ENCODE peak calls at places on chromosomes 13 and 19, in six cellular contexts. One of them, this sample, is unnamed.

GRCh38 chr13:36710396-36710795 is 36.6 kb downstream of the SERTM1 start:
- DNase-seq in A549: no peak
- DNase-seq in H1: no peak
- DNase-seq in stomach: no peak
- DNase-seq in transverse colon: no peak
- DNase-seq in ovary: no peak
- DNase-seq in this sample: no peak

GRCh38 chr13:28325022-28325421 is 169.9 kb downstream of the FLT1 start:
- DNase-seq in stomach: no peak
- DNase-seq in ovary: no peak
- DNase-seq in transverse colon: no peak
- DNase-seq in H1: no peak
- DNase-seq in A549: no peak
- DNase-seq in this sample: no peak

GRCh38 chr13:112638157-112638750 is 50.3 kb upstream of the TUBGCP3 start:
- DNase-seq in stomach: no peak
- DNase-seq in transverse colon: no peak
- DNase-seq in ovary: no peak
- DNase-seq in A549: no peak
- DNase-seq in H1: no peak
- DNase-seq in this sample: no peak

GRCh38 chr19:16942583-16942982 is 53.8 kb downstream of the F2RL3 start:
- DNase-seq in stomach: peak; percentile 22
- DNase-seq in transverse colon: no peak
- DNase-seq in H1: no peak
- DNase-seq in ovary: no peak
- DNase-seq in A549: no peak
- DNase-seq in this sample: no peak

GRCh38 chr13:59975807-59976445 is 187.8 kb downstream of the DIAPH3 start:
- DNase-seq in ovary: no peak
- DNase-seq in stomach: no peak
- DNase-seq in transverse colon: no peak
- DNase-seq in H1: no peak
- DNase-seq in A549: no peak
- DNase-seq in this sample: no peak

GRCh38 chr13:75779393-75779792 is 143.3 kb downstream of the LMO7 start:
- DNase-seq in A549: no peak
- DNase-seq in ovary: no peak
- DNase-seq in H1: no peak
- DNase-seq in stomach: no peak
- DNase-seq in transverse colon: no peak
- DNase-seq in this sample: no peak

GRCh38 chr13:38483623-38484022 is 134.0 kb downstream of the UFM1 start:
- DNase-seq in H1: no peak
- DNase-seq in ovary: no peak
- DNase-seq in transverse colon: no peak
- DNase-seq in A549: no peak
- DNase-seq in stomach: no peak
- DNase-seq in this sample: no peak

GRCh38 chr19:6274756-6275155 is 5.0 kb downstream of the MLLT1 start:
- DNase-seq in A549: no peak
- DNase-seq in H1: no peak
- DNase-seq in ovary: no peak
- DNase-seq in stomach: no peak
- DNase-seq in transverse colon: no peak
- DNase-seq in this sample: no peak

GRCh38 chr19:16645140-16645539 is 14.8 kb downstream of the SMIM7 start:
- DNase-seq in stomach: no peak
- DNase-seq in ovary: no peak
- DNase-seq in A549: no peak
- DNase-seq in H1: no peak
- DNase-seq in transverse colon: no peak
- DNase-seq in this sample: no peak

GRCh38 chr19:49812997-49813861 is at the start of gene FUZ:
- DNase-seq in H1: peak; percentile 96
- DNase-seq in ovary: peak; percentile 97
- DNase-seq in stomach: peak; percentile 97
- DNase-seq in transverse colon: peak; percentile 97
- DNase-seq in A549: peak; percentile 100
- DNase-seq in this sample: peak; percentile 99

GRCh38 chr13:77767413-77767812 is 69.9 kb downstream of the SLAIN1 start:
- DNase-seq in transverse colon: no peak
- DNase-seq in A549: no peak
- DNase-seq in ovary: no peak
- DNase-seq in stomach: no peak
- DNase-seq in H1: no peak
- DNase-seq in this sample: no peak

DNA sequence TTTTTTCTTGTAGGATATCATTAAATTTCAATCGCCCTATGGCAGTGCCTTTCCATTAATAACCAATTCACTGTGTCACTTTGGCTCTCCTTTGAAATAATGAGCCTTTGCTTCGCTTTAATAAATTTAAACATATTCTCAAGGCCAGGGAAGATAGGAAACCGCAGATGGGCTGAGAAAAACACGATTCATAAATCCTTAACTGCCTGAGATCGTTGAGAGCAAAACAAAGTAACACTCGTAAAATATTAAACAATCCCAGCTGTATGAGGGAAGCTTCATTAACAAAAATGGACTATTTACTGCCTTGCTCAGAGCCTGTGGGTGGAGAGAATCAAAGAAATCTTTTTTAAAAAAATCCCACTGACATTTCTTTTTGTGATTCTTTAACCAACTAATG is 342.0 kb downstream of the DACH1 start:
- DNase-seq in ovary: no peak
- DNase-seq in A549: no peak
- DNase-seq in H1: no peak
- DNase-seq in stomach: no peak
- DNase-seq in transverse colon: no peak
- DNase-seq in this sample: no peak
- TF ChIP-seq CTCF in ovary: no peak
- TF ChIP-seq CTCF in A549: no peak
- TF ChIP-seq CTCF in H1: no peak
- TF ChIP-seq CTCF in stomach: no peak
- TF ChIP-seq CTCF in transverse colon: no peak
- TF ChIP-seq CTCF in this sample: no peak

GRCh38 chr19:48752511-48753365 is at the start of gene FUT1:
- DNase-seq in transverse colon: peak; percentile 76
- DNase-seq in stomach: peak; percentile 95
- DNase-seq in ovary: no peak
- DNase-seq in A549: no peak
- DNase-seq in H1: peak; percentile 61
- DNase-seq in this sample: no peak
- TF ChIP-seq EP300 in transverse colon: no peak
- TF ChIP-seq EP300 in stomach: no peak
- TF ChIP-seq EP300 in ovary: no peak
- TF ChIP-seq EP300 in A549: no peak
- TF ChIP-seq EP300 in H1: peak; percentile 54
- TF ChIP-seq EP300 in this sample: no peak

DNA sequence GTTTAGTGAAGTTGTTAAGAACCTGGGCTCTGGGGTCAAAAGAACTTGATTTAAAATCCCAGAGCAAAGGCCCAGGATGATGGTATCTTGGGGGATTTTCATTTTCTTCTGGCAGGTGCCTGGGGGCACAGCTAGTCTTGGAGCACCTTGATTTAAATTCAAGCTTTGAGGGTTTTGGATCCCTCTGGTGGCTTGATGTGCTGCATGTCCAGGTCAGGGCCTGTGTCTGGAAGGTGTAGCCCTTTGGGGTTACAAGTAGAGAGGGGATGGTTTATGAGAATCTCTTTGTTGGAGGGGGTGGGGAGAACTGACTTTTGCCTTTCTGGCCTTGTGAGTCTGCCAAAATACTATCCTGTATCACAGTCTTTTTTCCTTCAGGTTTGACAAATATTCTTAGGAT is 55.8 kb downstream of the AKAP11 start:
- DNase-seq in ovary: no peak
- DNase-seq in A549: no peak
- DNase-seq in H1: no peak
- DNase-seq in stomach: no peak
- DNase-seq in transverse colon: no peak
- DNase-seq in this sample: no peak
- TF ChIP-seq CTCF in ovary: no peak
- TF ChIP-seq CTCF in A549: no peak
- TF ChIP-seq CTCF in H1: peak; percentile 3
- TF ChIP-seq CTCF in stomach: no peak
- TF ChIP-seq CTCF in transverse colon: no peak
- TF ChIP-seq CTCF in this sample: no peak

GRCh38 chr13:42071667-42072419 is 23.4 kb downstream of the DGKH start:
- DNase-seq in transverse colon: no peak
- DNase-seq in H1: no peak
- DNase-seq in A549: no peak
- DNase-seq in stomach: no peak
- DNase-seq in ovary: no peak
- DNase-seq in this sample: no peak
- TF ChIP-seq EP300 in transverse colon: no peak
- TF ChIP-seq EP300 in H1: no peak
- TF ChIP-seq EP300 in A549: no peak
- TF ChIP-seq EP300 in stomach: no peak
- TF ChIP-seq EP300 in ovary: no peak
- TF ChIP-seq EP300 in this sample: no peak

GRCh38 chr19:3636506-3636905 is 9.9 kb upstream of the CACTIN start:
- DNase-seq in H1: no peak
- DNase-seq in ovary: no peak
- DNase-seq in A549: no peak
- DNase-seq in stomach: no peak
- DNase-seq in transverse colon: no peak
- DNase-seq in this sample: no peak
- TF ChIP-seq CTCF in H1: no peak
- TF ChIP-seq CTCF in ovary: no peak
- TF ChIP-seq CTCF in A549: no peak
- TF ChIP-seq CTCF in stomach: no peak
- TF ChIP-seq CTCF in transverse colon: no peak
- TF ChIP-seq CTCF in this sample: no peak

GRCh38 chr13:52378312-52378711 is 27.7 kb downstream of the THSD1 start:
- DNase-seq in H1: no peak
- DNase-seq in A549: no peak
- DNase-seq in stomach: no peak
- DNase-seq in ovary: no peak
- DNase-seq in transverse colon: no peak
- DNase-seq in this sample: no peak
- TF ChIP-seq EP300 in H1: no peak
- TF ChIP-seq EP300 in A549: no peak
- TF ChIP-seq EP300 in stomach: no peak
- TF ChIP-seq EP300 in ovary: no peak
- TF ChIP-seq EP300 in transverse colon: no peak
- TF ChIP-seq EP300 in this sample: no peak

GRCh38 chr19:40510526-40511115 is 43.8 kb downstream of the SPTBN4 start:
- DNase-seq in A549: no peak
- DNase-seq in H1: no peak
- DNase-seq in transverse colon: no peak
- DNase-seq in stomach: no peak
- DNase-seq in ovary: no peak
- DNase-seq in this sample: no peak

GRCh38 chr19:40511487-40511886 is 44.7 kb downstream of the SPTBN4 start:
- DNase-seq in ovary: no peak
- DNase-seq in H1: no peak
- DNase-seq in stomach: no peak
- DNase-seq in transverse colon: no peak
- DNase-seq in A549: no peak
- DNase-seq in this sample: no peak

GRCh38 chr19:40506099-40506498 is 39.3 kb downstream of the SPTBN4 start:
- DNase-seq in transverse colon: no peak
- DNase-seq in stomach: no peak
- DNase-seq in ovary: no peak
- DNase-seq in A549: no peak
- DNase-seq in H1: no peak
- DNase-seq in this sample: no peak

GRCh38 chr19:40507892-40508291 is 41.1 kb downstream of the SPTBN4 start:
- DNase-seq in stomach: no peak
- DNase-seq in H1: no peak
- DNase-seq in A549: no peak
- DNase-seq in ovary: no peak
- DNase-seq in transverse colon: no peak
- DNase-seq in this sample: no peak

GRCh38 chr19:40508739-40509260 is 42.0 kb downstream of the SPTBN4 start:
- DNase-seq in transverse colon: no peak
- DNase-seq in A549: no peak
- DNase-seq in stomach: no peak
- DNase-seq in ovary: no peak
- DNase-seq in H1: no peak
- DNase-seq in this sample: no peak
- TF ChIP-seq CTCF in transverse colon: no peak
- TF ChIP-seq CTCF in A549: no peak
- TF ChIP-seq CTCF in stomach: no peak
- TF ChIP-seq CTCF in ovary: no peak
- TF ChIP-seq CTCF in H1: no peak
- TF ChIP-seq CTCF in this sample: no peak

DNA sequence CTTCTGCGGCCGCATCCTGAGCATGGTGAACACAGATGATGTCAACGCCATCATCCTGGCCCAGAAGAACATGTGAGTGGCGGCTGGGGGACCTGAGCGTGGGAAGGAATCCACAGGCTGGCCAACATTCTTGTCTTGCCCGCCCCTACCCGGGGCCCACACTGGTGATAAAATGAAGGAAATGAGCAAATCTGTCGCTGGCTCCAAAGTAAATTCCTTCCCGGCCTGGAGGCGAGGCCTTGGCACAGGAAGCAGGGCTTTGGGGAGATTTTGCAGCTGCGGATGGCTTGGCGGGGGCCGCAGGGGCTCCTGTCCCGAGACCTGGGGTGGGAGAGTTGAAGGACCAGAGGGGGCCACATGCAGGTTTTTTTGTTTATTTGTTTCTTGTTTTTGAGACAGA is 4.4 kb downstream of the KXD1 start:
- DNase-seq in ovary: no peak
- DNase-seq in transverse colon: no peak
- DNase-seq in stomach: no peak
- DNase-seq in H1: no peak
- DNase-seq in A549: no peak
- DNase-seq in this sample: no peak
- TF ChIP-seq EP300 in ovary: no peak
- TF ChIP-seq EP300 in transverse colon: no peak
- TF ChIP-seq EP300 in stomach: no peak
- TF ChIP-seq EP300 in H1: no peak
- TF ChIP-seq EP300 in A549: no peak
- TF ChIP-seq EP300 in this sample: no peak